ENCODE peak calls at places on chromosome 18, in four cellular contexts. K is heart left ventricle, P is sigmoid colon, M is A549. X is an unnamed sample.

GRCh38 chr18:48922801-48923730 is 27.7 kb downstream of the SMAD7 start:
- DNase-seq in M (no peak), P (peak; percentile 88), K (no peak), X (peak; percentile 55)

GRCh38 chr18:25123438-25124225 is 228.3 kb downstream of the ZNF521 start:
- DNase-seq in K (no peak), M (no peak), P (no peak), X (no peak)

GRCh38 chr18:49249523-49249922 is 210.9 kb downstream of the DYM start:
- DNase-seq in K (no peak), P (no peak), M (no peak), X (no peak)

GRCh38 chr18:10923671-10924070 is 225.7 kb downstream of the PIEZO2 start:
- DNase-seq in K (no peak), M (no peak), P (no peak), X (no peak)

GRCh38 chr18:74183110-74183509 is 34.8 kb downstream of the TIMM21 start:
- DNase-seq in P (no peak), K (no peak), M (no peak), X (no peak)

GRCh38 chr18:43129946-43130523 is 14.6 kb upstream of the RIT2 start:
- DNase-seq in M (no peak), K (no peak), P (no peak), X (no peak)

GRCh38 chr18:28267276-28267675 is 90.3 kb upstream of the CDH2 start:
- DNase-seq in M (no peak), K (no peak), P (no peak), X (no peak)

GRCh38 chr18:23943104-23943503 is 71.5 kb upstream of the TTC39C start:
- DNase-seq in M (no peak), K (no peak), P (no peak), X (no peak)

GRCh38 chr18:49224130-49224529 is 236.3 kb downstream of the DYM start:
- DNase-seq in P (no peak), K (no peak), M (no peak), X (no peak)

GRCh38 chr18:9742588-9743131 is 34.6 kb downstream of the RAB31 start:
- DNase-seq in M (no peak), K (no peak), P (no peak), X (no peak)

GRCh38 chr18:24922491-24922890 is 429.5 kb downstream of the ZNF521 start:
- DNase-seq in P (no peak), K (no peak), M (no peak), X (no peak)

GRCh38 chr18:9787716-9788115 is 79.6 kb downstream of the RAB31 start:
- DNase-seq in K (no peak), P (no peak), M (no peak), X (no peak)

GRCh38 chr18:7415081-7415894 is 151.8 kb upstream of the PTPRM start:
- DNase-seq in M (no peak), P (no peak), K (no peak), X (no peak)

GRCh38 chr18:39389800-39390379 is 1824.3 kb upstream of the CELF4 start:
- DNase-seq in P (no peak), M (no peak), K (no peak), X (no peak)

GRCh38 chr18:23237524-23238151 is 102.4 kb downstream of the CABLES1 start:
- DNase-seq in M (no peak), K (peak; percentile 56), P (peak; percentile 85), X (peak; percentile 18)

GRCh38 chr18:32122039-32122438 is 30.4 kb downstream of the RNF138 start:
- DNase-seq in M (no peak), P (no peak), K (no peak), X (no peak)

GRCh38 chr18:44599409-44599808 is 81.3 kb upstream of the SETBP1 start:
- DNase-seq in M (no peak), K (no peak), P (no peak), X (peak; percentile 64)

GRCh38 chr18:22838639-22839487 is 94.3 kb upstream of the RBBP8 start:
- DNase-seq in K (no peak), M (no peak), P (no peak), X (no peak)

GRCh38 chr18:9531791-9532410 is 56.6 kb downstream of the RALBP1 start:
- DNase-seq in M (no peak), P (no peak), K (no peak), X (no peak)

GRCh38 chr18:68316636-68317035 is 398.3 kb downstream of the TMX3 start:
- DNase-seq in K (no peak), P (no peak), M (no peak), X (no peak)

GRCh38 chr18:56569391-56569790 is 69.0 kb downstream of the TXNL1 start:
- DNase-seq in P (no peak), K (no peak), M (no peak), X (no peak)

GRCh38 chr18:48799724-48800315 is 150.9 kb downstream of the SMAD7 start:
- DNase-seq in K (peak; percentile 5), P (peak; percentile 30), M (no peak), X (peak; percentile 4)

GRCh38 chr18:22543764-22544163 is 126.0 kb upstream of the CTAGE1 start:
- DNase-seq in M (no peak), K (no peak), P (no peak), X (no peak)

GRCh38 chr18:80023173-80023572 is 11.1 kb upstream of the RBFA start:
- DNase-seq in M (no peak), K (no peak), P (no peak), X (peak; percentile 37)

GRCh38 chr18:80026363-80026762 is 7.9 kb upstream of the RBFA start:
- DNase-seq in M (no peak), P (no peak), K (no peak), X (no peak)

GRCh38 chr18:80022613-80023012 is 11.6 kb upstream of the RBFA start:
- DNase-seq in M (no peak), K (no peak), P (no peak), X (no peak)
- H3K9me3 ChIP-seq in M (peaks cover 12% of the 10 kb centered on the region), K (peaks cover 6% of the 10 kb centered on the region), P (peaks cover 44% of the 10 kb centered on the region), X (peaks cover 3% of the 10 kb centered on the region)

DNA sequence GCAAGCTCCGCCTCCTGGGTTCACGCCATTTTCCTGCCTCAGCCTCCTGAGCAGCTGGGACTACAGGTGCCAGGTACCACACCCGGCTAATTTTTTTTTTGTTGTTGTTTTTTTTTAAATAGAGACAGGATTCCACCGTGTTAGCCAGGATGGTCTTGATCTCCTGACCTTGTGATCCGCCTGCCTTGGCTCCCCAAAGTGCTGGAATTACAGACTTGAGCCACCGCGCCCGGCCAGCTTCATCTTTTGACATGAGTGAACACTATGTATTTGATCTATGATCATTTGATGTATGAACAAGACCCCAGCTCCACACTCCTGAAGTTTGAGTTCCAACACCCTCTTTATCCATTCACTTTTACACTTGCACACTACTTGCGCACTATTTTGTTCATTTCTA is 43.4 kb upstream of the LPIN2 start:
- DNase-seq in K (no peak), P (no peak), M (no peak), X (no peak)
- H3K4me1 ChIP-seq in K (peaks cover 6% of the 10 kb centered on the region), P (no peaks in the 10 kb centered on the region), M (peaks cover 46% of the 10 kb centered on the region), X (peaks cover 6% of the 10 kb centered on the region)

DNA sequence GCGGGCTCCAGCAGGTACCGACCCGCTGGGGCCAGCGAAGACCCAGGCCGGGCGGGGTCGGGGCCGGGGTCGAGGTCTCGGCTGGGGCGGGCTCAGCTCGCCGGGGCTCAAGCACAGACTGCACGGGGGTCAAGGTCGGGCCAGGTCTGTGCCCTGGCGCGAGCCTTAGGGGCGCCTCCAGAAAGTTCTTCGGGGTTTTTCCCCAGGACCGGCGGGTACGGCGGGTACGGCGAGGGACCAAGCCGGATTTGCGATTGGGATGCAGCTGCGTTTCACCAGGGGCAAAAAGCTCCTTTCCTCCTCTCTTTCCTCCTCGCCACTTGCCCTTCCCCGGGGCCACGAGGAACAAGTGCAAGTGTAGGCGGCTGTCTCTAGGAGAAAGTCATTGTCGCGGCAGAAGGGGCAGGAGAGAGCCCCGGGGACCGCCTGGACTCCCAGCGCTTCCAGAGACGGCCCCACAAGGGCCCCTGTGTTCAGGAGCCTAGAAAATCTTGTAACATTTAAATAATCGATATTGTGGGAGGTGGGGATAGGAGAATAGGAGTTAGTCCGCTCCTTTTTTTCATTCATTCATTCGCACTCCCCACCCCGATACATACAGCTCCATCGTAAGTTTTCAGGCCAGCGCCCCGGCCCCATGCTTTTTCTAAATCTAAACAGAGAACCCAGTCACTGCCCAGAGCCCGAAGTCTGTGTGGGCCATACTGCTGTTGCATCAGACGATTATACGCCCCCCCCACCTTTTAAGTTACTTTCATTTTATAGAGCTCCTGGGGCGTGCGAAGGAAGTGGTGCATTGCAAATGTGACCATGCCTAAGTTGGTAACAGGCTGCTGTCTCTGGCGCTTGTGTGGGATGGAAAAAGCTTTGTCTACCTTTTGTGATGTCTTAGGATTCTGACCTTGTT is 679 bp downstream of the PMAIP1 start:
- DNase-seq in P (no peak), M (no peak), K (peak; percentile 7), X (peak; percentile 27)
- TF ChIP-seq POLR2A in P (no peak), M (no peak), K (no peak), X (no peak)

GRCh38 chr18:50661013-50661412 is 101.1 kb downstream of the MAPK4 start:
- DNase-seq in K (no peak), M (no peak), P (no peak), X (no peak)
- H3K9me3 ChIP-seq in K (no peaks in the 10 kb centered on the region), M (peaks cover 5% of the 10 kb centered on the region), P (no peaks in the 10 kb centered on the region), X (no peaks in the 10 kb centered on the region)

GRCh38 chr18:5468394-5468793 is 75.4 kb downstream of the EPB41L3 start:
- DNase-seq in M (no peak), P (no peak), K (no peak), X (no peak)
- H3K4me1 ChIP-seq in M (no peaks in the 10 kb centered on the region), P (no peaks in the 10 kb centered on the region), K (no peaks in the 10 kb centered on the region), X (no peaks in the 10 kb centered on the region)

GRCh38 chr18:35605686-35606417 is 24.3 kb downstream of the GALNT1 start:
- DNase-seq in M (no peak), K (no peak), P (no peak), X (no peak)
- TF ChIP-seq POLR2A in M (no peak), K (no peak), P (no peak), X (no peak)

DNA sequence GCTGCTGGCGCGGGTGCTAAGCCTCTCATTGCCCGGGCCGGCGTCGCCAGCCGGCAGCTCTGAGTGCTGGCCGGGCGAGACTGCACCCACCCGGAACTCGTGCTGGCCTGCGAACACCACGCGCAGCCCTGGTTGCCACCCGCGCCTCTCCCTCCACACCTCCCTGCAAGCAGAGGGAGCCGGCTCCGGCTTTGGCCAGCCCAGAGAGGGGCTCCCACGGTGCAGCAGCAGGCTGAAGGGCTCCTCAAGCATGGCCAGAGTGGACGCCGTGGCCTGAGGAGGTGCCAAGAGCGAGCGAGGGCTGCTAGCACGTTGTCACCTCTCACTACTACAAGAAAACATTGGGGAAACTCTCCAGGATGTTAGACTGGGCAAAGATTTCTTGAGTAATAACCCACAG is 98.6 kb downstream of the SPIRE1 start:
- DNase-seq in K (no peak), M (no peak), P (no peak), X (no peak)
- H3K9me3 ChIP-seq in K (no peaks in the 10 kb centered on the region), M (no peaks in the 10 kb centered on the region), P (no peaks in the 10 kb centered on the region), X (no peaks in the 10 kb centered on the region)

DNA sequence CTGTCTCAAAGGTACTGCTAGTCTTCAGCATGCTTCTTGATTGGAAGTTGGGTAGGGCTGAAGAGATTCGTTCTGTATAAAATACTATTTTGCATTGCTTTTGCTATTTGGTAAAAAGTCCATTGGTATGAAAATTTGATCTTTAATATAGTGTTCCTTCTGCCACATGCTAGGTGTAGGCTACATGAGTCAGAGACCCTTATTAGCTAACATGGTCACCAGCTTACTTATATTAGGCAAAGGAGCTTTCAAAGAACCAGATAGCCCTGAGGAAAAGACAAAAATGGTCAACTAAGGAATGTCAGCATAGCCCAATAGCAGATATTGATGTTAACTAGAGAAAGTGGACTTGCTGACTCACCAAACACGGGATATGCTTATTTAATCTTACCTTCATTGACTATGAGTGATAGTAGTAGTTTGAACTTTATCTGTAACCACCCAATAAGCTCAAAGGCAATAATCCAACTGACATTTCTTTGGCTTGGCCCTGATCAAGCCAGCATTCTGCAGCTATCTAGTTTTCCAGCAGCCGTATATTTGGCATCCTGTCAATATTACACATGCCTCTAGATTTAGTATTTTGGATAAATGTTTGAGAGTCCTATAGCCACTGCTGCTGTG is 110.0 kb downstream of the TPGS2 start:
- DNase-seq in K (no peak), M (no peak), P (no peak), X (no peak)
- H3K4me1 ChIP-seq in K (peaks cover 11% of the 10 kb centered on the region), M (no peaks in the 10 kb centered on the region), P (no peaks in the 10 kb centered on the region), X (peaks cover 4% of the 10 kb centered on the region)